ENCODE peak calls at places on chromosomes 5 and 9, in nine cellular contexts. S, A, D, M, V, E, H, F and B are unnamed samples.

GRCh38 chr9:81395301-81396054 is 293.9 kb downstream of the TLE1 start:
- ATAC-seq in S (no peak), A (peak), D (no peak), M (no peak), V (no peak), E (no peak), H (no peak), F (no peak), B (no peak)

GRCh38 chr9:117224676-117225075 is 190.2 kb downstream of the ASTN2 start:
- ATAC-seq in S (no peak), A (no peak), D (no peak), M (no peak), V (no peak), E (no peak), H (no peak), F (no peak), B (no peak)

GRCh38 chr5:157528036-157528632 is 47.4 kb downstream of the ADAM19 start:
- ATAC-seq in S (no peak), A (no peak), D (no peak), M (no peak), V (no peak), E (no peak), H (no peak), F (no peak), B (no peak)

GRCh38 chr5:180591249-180591887 is at the start of gene SCGB3A1:
- ATAC-seq in S (no peak), A (no peak), D (peak), M (no peak), V (peak), E (no peak), H (peak), F (peak), B (no peak)

GRCh38 chr9:124357591-124358361 is 57.5 kb downstream of the PSMB7 start:
- ATAC-seq in S (no peak), A (no peak), D (peak), M (no peak), V (no peak), E (peak), H (no peak), F (no peak), B (no peak)

GRCh38 chr5:133794066-133794465 is 174.4 kb downstream of the C5orf15 start:
- ATAC-seq in S (no peak), A (no peak), D (no peak), M (no peak), V (no peak), E (no peak), H (no peak), F (no peak), B (no peak)

GRCh38 chr9:14782652-14783051 is 60.1 kb upstream of the CER1 start:
- ATAC-seq in S (no peak), A (no peak), D (no peak), M (no peak), V (no peak), E (no peak), H (no peak), F (peak), B (no peak)

GRCh38 chr5:36939969-36940858 is 63.6 kb downstream of the NIPBL start:
- ATAC-seq in S (no peak), A (no peak), D (no peak), M (no peak), V (no peak), E (peak), H (no peak), F (peak), B (no peak)

GRCh38 chr9:104774132-104774531 is 10.2 kb downstream of the NIPSNAP3B start:
- ATAC-seq in S (no peak), A (no peak), D (no peak), M (no peak), V (no peak), E (peak), H (no peak), F (no peak), B (no peak)

GRCh38 chr9:91857291-91857781 is 92.7 kb downstream of the ROR2 start:
- ATAC-seq in S (no peak), A (no peak), D (no peak), M (no peak), V (no peak), E (no peak), H (no peak), F (no peak), B (peak)

GRCh38 chr9:129078691-129079503 is 2.0 kb upstream of the DOLPP1 start:
- ATAC-seq in S (no peak), A (no peak), D (no peak), M (no peak), V (no peak), E (no peak), H (no peak), F (no peak), B (no peak)

GRCh38 chr9:75903785-75904360 is 13.4 kb downstream of the PCSK5 start:
- ATAC-seq in S (no peak), A (no peak), D (no peak), M (no peak), V (no peak), E (no peak), H (no peak), F (peak), B (peak)